ENCODE peak calls at places on chromosomes 12 and 14, in nine cellular contexts. M, J, L, C, K, N, Q, S and H are unnamed samples.

GRCh38 chr14:37985826-37986470 is 221.8 kb upstream of the SSTR1 start:
- DNase-seq in M (peak), J (peak), L (peak), C (peak), K (no peak), N (peak), Q (peak), S (no peak), H (no peak)

GRCh38 chr14:104580961-104581360 is 1.4 kb downstream of the C14orf180 start:
- DNase-seq in M (no peak), J (no peak), L (no peak), C (no peak), K (no peak), N (no peak), Q (no peak), S (no peak), H (no peak)

GRCh38 chr14:104676694-104677505 is 12.5 kb upstream of the INF2 start:
- DNase-seq in M (peak), J (no peak), L (peak), C (no peak), K (no peak), N (no peak), Q (no peak), S (peak), H (no peak)

GRCh38 chr14:97970222-97970621 is 1173.0 kb downstream of the VRK1 start:
- DNase-seq in M (no peak), J (no peak), L (no peak), C (no peak), K (no peak), N (no peak), Q (no peak), S (no peak), H (no peak)

GRCh38 chr12:120961604-120962486 is 16.5 kb upstream of the HNF1A start:
- DNase-seq in M (no peak), J (no peak), L (no peak), C (no peak), K (no peak), N (no peak), Q (no peak), S (peak), H (no peak)

GRCh38 chr12:120439646-120440247 is 1.8 kb downstream of the COX6A1 start:
- DNase-seq in M (peak), J (peak), L (peak), C (peak), K (peak), N (peak), Q (peak), S (peak), H (no peak)

GRCh38 chr14:95043732-95044462 is 113.4 kb downstream of the DICER1 start:
- DNase-seq in M (no peak), J (no peak), L (no peak), C (no peak), K (no peak), N (no peak), Q (no peak), S (peak), H (no peak)

GRCh38 chr12:63095369-63095967 is 55.5 kb downstream of the AVPR1A start:
- DNase-seq in M (no peak), J (no peak), L (no peak), C (no peak), K (no peak), N (no peak), Q (no peak), S (no peak), H (no peak)

GRCh38 chr12:75666126-75666979 is 154.9 kb upstream of the KRR1 start:
- DNase-seq in M (no peak), J (no peak), L (no peak), C (no peak), K (no peak), N (no peak), Q (peak), S (peak), H (no peak)

GRCh38 chr14:99273025-99273723 is 1.2 kb upstream of the BCL11B start:
- DNase-seq in M (no peak), J (no peak), L (peak), C (no peak), K (no peak), N (peak), Q (no peak), S (peak), H (no peak)

GRCh38 chr12:107780298-107780697 is 5.8 kb downstream of the ASCL4 start:
- DNase-seq in M (no peak), J (no peak), L (no peak), C (no peak), K (no peak), N (no peak), Q (no peak), S (no peak), H (no peak)

GRCh38 chr12:857611-858010 is 91.9 kb downstream of the RAD52 start:
- DNase-seq in M (no peak), J (no peak), L (no peak), C (peak), K (no peak), N (peak), Q (peak), S (no peak), H (no peak)

GRCh38 chr12:10213168-10214130 is 772 bp downstream of the GABARAPL1 start:
- DNase-seq in M (peak), J (peak), L (peak), C (peak), K (no peak), N (peak), Q (peak), S (peak), H (peak)

GRCh38 chr12:50117057-50117622 is 5.1 kb downstream of the COX14 start:
- DNase-seq in M (no peak), J (no peak), L (no peak), C (no peak), K (no peak), N (no peak), Q (no peak), S (no peak), H (no peak)

GRCh38 chr14:35155962-35156361 is 33.6 kb downstream of the PRORP start:
- DNase-seq in M (no peak), J (no peak), L (no peak), C (no peak), K (no peak), N (peak), Q (peak), S (peak), H (no peak)

GRCh38 chr14:79011091-79011919 is 841.1 kb downstream of the NRXN3 start:
- DNase-seq in M (no peak), J (no peak), L (no peak), C (peak), K (no peak), N (peak), Q (peak), S (peak), H (no peak)

GRCh38 chr12:29043069-29043468 is 106.0 kb upstream of the FAR2 start:
- DNase-seq in M (no peak), J (no peak), L (no peak), C (peak), K (no peak), N (no peak), Q (peak), S (no peak), H (no peak)